ENCODE peak calls at places on chromosomes 6 and 20, in eight cellular contexts. I, H, Y, A, W, O, Q and T are unnamed samples.

GRCh38 chr20:41275181-41275793 is 42.2 kb downstream of the ZHX3 start:
- DNase-seq in I (no peak), A (peak; percentile 66), O (no peak), Y (peak; percentile 94), H (no peak), W (peak; percentile 73), Q (no peak), T (no peak)

GRCh38 chr6:145080651-145081050 is 654.7 kb downstream of the EPM2A start:
- DNase-seq in H (no peak), O (no peak), A (no peak), Y (no peak), W (no peak), Q (no peak), I (no peak), T (no peak)

GRCh38 chr6:6515691-6516607 is 72.6 kb upstream of the LY86 start:
- DNase-seq in I (peak; percentile 84), O (no peak), H (no peak), A (no peak), Q (no peak), W (no peak), Y (no peak), T (peak; percentile 22)

GRCh38 chr20:23192469-23192868 is 106.3 kb upstream of the CD93 start:
- DNase-seq in H (no peak), Y (no peak), Q (no peak), O (no peak), W (no peak), A (no peak), I (peak; percentile 7), T (no peak)

GRCh38 chr6:93932175-93932574 is 512.8 kb upstream of the EPHA7 start:
- DNase-seq in O (no peak), A (no peak), W (no peak), I (no peak), Y (no peak), Q (no peak), H (no peak), T (no peak)

GRCh38 chr20:57660510-57661199 is 40.4 kb upstream of the ZBP1 start:
- DNase-seq in H (peak; percentile 4), A (no peak), Q (no peak), Y (no peak), O (no peak), I (no peak), W (no peak), T (no peak)

GRCh38 chr6:158328952-158329351 is 16.7 kb downstream of the TULP4 start:
- DNase-seq in Y (no peak), W (no peak), O (no peak), Q (peak; percentile 66), H (no peak), A (no peak), I (no peak), T (no peak)

GRCh38 chr6:41713161-41713649 is 22.2 kb downstream of the TFEB start:
- DNase-seq in Y (peak; percentile 53), O (peak; percentile 96), A (peak; percentile 50), I (no peak), Q (no peak), W (peak; percentile 45), H (no peak), T (no peak)

GRCh38 chr6:121917834-121918559 is 481.5 kb upstream of the HSF2 start:
- DNase-seq in A (no peak), O (peak; percentile 65), W (peak; percentile 24), I (no peak), H (no peak), Y (peak; percentile 39), Q (no peak), T (no peak)

GRCh38 chr6:135853227-135853626 is 1.7 kb downstream of the PDE7B start:
- DNase-seq in I (no peak), O (no peak), Q (no peak), H (no peak), W (peak; percentile 41), A (peak; percentile 44), Y (peak; percentile 34), T (no peak)

GRCh38 chr20:59032713-59033059 is 551 bp upstream of the ATP5F1E start:
- DNase-seq in W (peak; percentile 27), Y (peak; percentile 76), O (no peak), I (no peak), Q (no peak), H (peak; percentile 64), A (no peak), T (no peak)

GRCh38 chr6:139323511-139324445 is 32.0 kb upstream of the TXLNB start:
- DNase-seq in H (peak; percentile 7), Y (peak; percentile 69), I (no peak), W (peak; percentile 75), Q (peak; percentile 74), A (peak; percentile 71), O (peak; percentile 22), T (peak; percentile 85)

GRCh38 chr6:46015119-46015968 is at the start of gene CLIC5:
- DNase-seq in Y (no peak), Q (peak; percentile 70), A (no peak), W (no peak), H (peak; percentile 34), O (no peak), I (no peak), T (no peak)

DNA sequence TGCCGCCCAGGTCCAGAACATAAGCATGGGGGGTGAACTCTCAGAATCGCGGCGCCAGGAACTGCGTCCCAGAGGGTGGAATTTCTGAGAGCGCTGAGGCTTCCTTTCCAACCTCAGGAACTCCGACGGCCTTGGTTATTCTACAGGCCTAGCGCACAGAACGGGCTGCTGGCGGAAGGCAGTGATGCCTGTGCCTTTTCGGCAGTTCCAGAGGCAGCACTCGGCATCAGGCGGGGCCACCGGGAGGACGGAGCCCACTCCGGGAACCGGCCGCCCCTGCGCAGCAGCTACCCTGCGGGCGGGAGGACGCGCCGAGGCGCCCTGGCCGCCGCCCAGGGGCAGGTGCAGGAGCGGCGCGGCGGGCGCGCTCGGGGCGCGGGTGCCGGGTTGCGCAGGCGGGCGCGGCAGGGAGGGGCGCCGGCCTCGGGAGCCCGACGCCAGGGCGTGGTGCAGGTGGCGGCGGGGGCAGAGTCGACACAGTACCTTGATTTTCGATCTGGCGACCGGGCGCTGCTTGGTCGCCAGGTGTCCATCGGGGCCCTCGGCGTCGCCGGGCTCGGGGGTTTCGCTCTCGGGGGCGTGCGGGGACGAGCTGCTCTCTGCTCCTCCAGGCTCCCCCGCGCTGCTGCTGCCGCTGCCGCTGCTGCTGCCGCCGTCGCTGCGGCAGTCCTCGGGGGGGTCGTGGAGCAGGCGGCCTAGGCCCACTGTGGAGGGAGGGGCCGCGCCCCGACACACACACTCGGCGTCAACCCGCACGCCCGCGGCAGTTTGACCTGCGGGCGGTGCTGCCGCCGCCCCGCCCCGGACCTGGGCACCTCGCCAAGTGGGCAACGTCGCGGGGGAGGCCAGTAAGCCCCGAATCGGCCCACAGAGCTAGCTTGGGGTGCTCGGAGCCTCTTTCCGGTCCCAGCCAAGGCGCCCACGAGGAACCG is 1.3 kb downstream of the OVOL2 start:
- DNase-seq in Q (peak; percentile 77), W (no peak), O (peak; percentile 8), A (peak; percentile 8), I (no peak), H (peak; percentile 56), Y (peak; percentile 25), T (no peak)
- H3K9ac ChIP-seq in Q (peak overlapping the region; percentile 84), W (no peak overlapping the region), O (peak overlapping the region; percentile 26), A (no peak overlapping the region), I (no peak overlapping the region), H (no peak overlapping the region), Y (no peak overlapping the region), T (no peak overlapping the region)

GRCh38 chr6:150202404-150202803 is 59.6 kb downstream of the PPP1R14C start:
- DNase-seq in H (no peak), Y (peak; percentile 75), O (peak; percentile 66), A (no peak), W (no peak), I (no peak), Q (peak; percentile 79), T (no peak)

GRCh38 chr6:150202934-150203333 is 60.1 kb downstream of the PPP1R14C start:
- DNase-seq in H (no peak), I (no peak), O (peak; percentile 42), A (no peak), W (no peak), Y (peak; percentile 73), Q (no peak), T (no peak)

GRCh38 chr6:150203871-150204545 is 61.2 kb downstream of the PPP1R14C start:
- DNase-seq in Q (no peak), O (no peak), I (no peak), W (no peak), H (no peak), A (no peak), Y (no peak), T (no peak)

GRCh38 chr6:150203378-150203777 is 60.5 kb downstream of the PPP1R14C start:
- DNase-seq in Q (no peak), O (no peak), W (no peak), A (no peak), H (no peak), Y (no peak), I (no peak), T (no peak)

GRCh38 chr6:150204705-150205472 is 62.0 kb downstream of the PPP1R14C start:
- DNase-seq in O (no peak), A (no peak), W (no peak), Q (no peak), H (no peak), Y (no peak), I (no peak), T (peak; percentile 49)
- H3K9ac ChIP-seq in O (no peak overlapping the region), A (no peak overlapping the region), W (no peak overlapping the region), Q (no peak overlapping the region), H (no peak overlapping the region), Y (no peak overlapping the region), I (no peak overlapping the region), T (no peak overlapping the region)

GRCh38 chr20:644692-645317 is 8.2 kb downstream of the SRXN1 start:
- DNase-seq in Y (no peak), A (no peak), O (no peak), W (no peak), Q (no peak), I (no peak), H (no peak), T (no peak)
- H3K9ac ChIP-seq in Y (no peak overlapping the region), A (no peak overlapping the region), O (no peak overlapping the region), W (no peak overlapping the region), Q (no peak overlapping the region), I (no peak overlapping the region), H (no peak overlapping the region), T (no peak overlapping the region)

GRCh38 chr20:4052139-4052480 is 36.8 kb upstream of the RNF24 start:
- DNase-seq in H (no peak), I (no peak), Y (no peak), Q (no peak), O (no peak), W (no peak), A (no peak), T (no peak)
- H3K9ac ChIP-seq in H (no peak overlapping the region), I (no peak overlapping the region), Y (no peak overlapping the region), Q (no peak overlapping the region), O (no peak overlapping the region), W (no peak overlapping the region), A (no peak overlapping the region), T (no peak overlapping the region)

DNA sequence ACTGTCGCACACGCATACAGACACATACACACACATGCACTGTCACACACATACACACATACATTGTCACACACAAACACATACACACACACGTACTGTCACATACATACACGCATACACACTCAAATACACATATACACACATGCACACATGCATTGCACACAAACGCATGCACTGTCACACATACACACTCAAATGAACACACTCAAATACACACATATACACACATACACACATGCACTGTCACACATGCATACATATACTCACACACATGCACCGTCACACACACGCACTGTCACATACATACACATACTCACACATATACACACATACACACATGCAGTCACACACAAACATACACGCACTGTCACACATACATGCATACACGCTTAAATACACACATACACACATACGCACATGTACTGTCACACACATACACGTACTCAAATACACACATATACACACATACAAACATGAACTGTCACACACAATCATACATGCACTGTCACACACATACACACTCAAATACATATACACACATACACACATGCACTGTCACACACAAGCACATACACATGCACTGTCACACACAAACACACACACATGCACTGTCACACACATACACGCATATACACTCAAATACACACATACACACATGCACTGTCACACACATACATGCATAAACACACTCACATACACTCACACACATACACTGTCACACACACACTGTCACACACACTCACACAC is 548.6 kb upstream of the BTBD3 start:
- DNase-seq in H (no peak), O (no peak), A (no peak), I (no peak), Y (no peak), W (no peak), Q (no peak), T (no peak)
- H3K9ac ChIP-seq in H (no peak overlapping the region), O (no peak overlapping the region), A (no peak overlapping the region), I (no peak overlapping the region), Y (no peak overlapping the region), W (no peak overlapping the region), Q (no peak overlapping the region), T (no peak overlapping the region)